ENCODE peak calls at places on chromosomes 13 and 19, in six cellular contexts. One of them, this sample, is unnamed. For H3K9me3 and H3K36me3, the result is how much of the 10 kb centered on the place peaks cover.

GRCh38 chr19:35041548-35042055 is at the start of gene HPN:
- DNase-seq in ascending aorta: no peak
- DNase-seq in heart right ventricle: no peak
- DNase-seq in GM23248: no peak
- DNase-seq in SJSA1: no peak
- DNase-seq in uterus: no peak
- DNase-seq in this sample: no peak

GRCh38 chr13:74443623-74444022 is 309.4 kb upstream of the KLF12 start:
- DNase-seq in uterus: no peak
- DNase-seq in heart right ventricle: no peak
- DNase-seq in SJSA1: no peak
- DNase-seq in ascending aorta: no peak
- DNase-seq in GM23248: peak
- DNase-seq in this sample: peak

GRCh38 chr13:52158629-52159158 is 703 bp downstream of the NEK3 start:
- DNase-seq in heart right ventricle: peak
- DNase-seq in SJSA1: peak
- DNase-seq in uterus: peak
- DNase-seq in ascending aorta: no peak
- DNase-seq in GM23248: peak
- DNase-seq in this sample: peak

GRCh38 chr19:16888629-16889371 is at the start of gene F2RL3:
- DNase-seq in uterus: peak
- DNase-seq in SJSA1: peak
- DNase-seq in GM23248: peak
- DNase-seq in ascending aorta: no peak
- DNase-seq in heart right ventricle: peak
- DNase-seq in this sample: no peak

GRCh38 chr19:1027953-1028902 is 1.8 kb downstream of the CNN2 start:
- DNase-seq in ascending aorta: no peak
- DNase-seq in uterus: peak
- DNase-seq in SJSA1: peak
- DNase-seq in GM23248: peak
- DNase-seq in heart right ventricle: peak
- DNase-seq in this sample: peak

GRCh38 chr13:31835932-31836331 is 96.6 kb downstream of the RXFP2 start:
- DNase-seq in heart right ventricle: no peak
- DNase-seq in SJSA1: no peak
- DNase-seq in uterus: no peak
- DNase-seq in ascending aorta: no peak
- DNase-seq in GM23248: peak
- DNase-seq in this sample: peak

GRCh38 chr13:106710267-106710666 is 142.3 kb upstream of the ARGLU1 start:
- DNase-seq in heart right ventricle: peak
- DNase-seq in uterus: peak
- DNase-seq in ascending aorta: no peak
- DNase-seq in SJSA1: no peak
- DNase-seq in GM23248: no peak
- DNase-seq in this sample: peak

GRCh38 chr19:43624933-43625332 is 5.5 kb upstream of the ZNF428 start:
- DNase-seq in uterus: no peak
- DNase-seq in SJSA1: no peak
- DNase-seq in GM23248: peak
- DNase-seq in ascending aorta: peak
- DNase-seq in heart right ventricle: peak
- DNase-seq in this sample: peak

GRCh38 chr13:99572131-99572530 is 70.9 kb downstream of the TM9SF2 start:
- DNase-seq in SJSA1: no peak
- DNase-seq in uterus: no peak
- DNase-seq in ascending aorta: no peak
- DNase-seq in GM23248: peak
- DNase-seq in heart right ventricle: no peak
- DNase-seq in this sample: no peak

GRCh38 chr13:34738251-34739170 is 203.6 kb upstream of the NBEA start:
- DNase-seq in GM23248: no peak
- DNase-seq in uterus: no peak
- DNase-seq in SJSA1: no peak
- DNase-seq in heart right ventricle: no peak
- DNase-seq in ascending aorta: no peak
- DNase-seq in this sample: no peak

GRCh38 chr13:113305208-113305607 is 8.2 kb downstream of the LAMP1 start:
- DNase-seq in GM23248: peak
- DNase-seq in SJSA1: no peak
- DNase-seq in uterus: no peak
- DNase-seq in ascending aorta: no peak
- DNase-seq in heart right ventricle: no peak
- DNase-seq in this sample: no peak

GRCh38 chr13:39484506-39485313 is 118.3 kb downstream of the LHFPL6 start:
- DNase-seq in GM23248: peak
- DNase-seq in uterus: no peak
- DNase-seq in SJSA1: no peak
- DNase-seq in ascending aorta: no peak
- DNase-seq in heart right ventricle: no peak
- DNase-seq in this sample: no peak

GRCh38 chr19:11921852-11922495 is 2.9 kb upstream of the ZNF700 start:
- DNase-seq in uterus: no peak
- DNase-seq in SJSA1: no peak
- DNase-seq in heart right ventricle: no peak
- DNase-seq in GM23248: no peak
- DNase-seq in ascending aorta: no peak
- DNase-seq in this sample: no peak

GRCh38 chr19:8145969-8146368 is 3.4 kb downstream of the FBN3 start:
- DNase-seq in heart right ventricle: no peak
- DNase-seq in ascending aorta: no peak
- DNase-seq in GM23248: no peak
- DNase-seq in uterus: no peak
- DNase-seq in SJSA1: no peak
- DNase-seq in this sample: no peak

GRCh38 chr19:35013047-35013819 is 13.1 kb downstream of the GRAMD1A start:
- DNase-seq in GM23248: peak
- DNase-seq in uterus: peak
- DNase-seq in ascending aorta: no peak
- DNase-seq in heart right ventricle: peak
- DNase-seq in SJSA1: peak
- DNase-seq in this sample: peak

GRCh38 chr13:50691176-50691681 is 152.3 kb downstream of the DLEU7 start:
- DNase-seq in SJSA1: no peak
- DNase-seq in heart right ventricle: no peak
- DNase-seq in GM23248: no peak
- DNase-seq in ascending aorta: no peak
- DNase-seq in uterus: no peak
- DNase-seq in this sample: no peak

DNA sequence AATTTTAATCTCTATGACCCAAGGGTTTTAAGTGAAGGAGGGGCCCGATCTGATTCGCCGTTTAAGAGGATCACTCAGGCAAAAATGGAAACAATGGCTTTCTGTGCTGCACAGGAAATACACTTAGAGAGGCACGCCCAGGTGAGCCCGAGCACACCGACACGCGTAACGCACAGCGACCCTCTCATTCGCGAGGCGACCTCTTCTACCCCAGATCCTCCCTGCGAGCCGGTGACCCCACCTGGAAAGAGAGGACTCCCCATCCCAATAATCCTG is 216 bp downstream of the SH2D3A start:
- DNase-seq in GM23248: no peak
- DNase-seq in heart right ventricle: no peak
- DNase-seq in ascending aorta: no peak
- DNase-seq in SJSA1: no peak
- DNase-seq in uterus: no peak
- DNase-seq in this sample: no peak
- H3K4me3 ChIP-seq in GM23248: no peak
- H3K4me3 ChIP-seq in heart right ventricle: no peak
- H3K4me3 ChIP-seq in ascending aorta: peak
- H3K4me3 ChIP-seq in SJSA1: no peak
- H3K4me3 ChIP-seq in uterus: no peak
- H3K4me3 ChIP-seq in this sample: no peak

DNA sequence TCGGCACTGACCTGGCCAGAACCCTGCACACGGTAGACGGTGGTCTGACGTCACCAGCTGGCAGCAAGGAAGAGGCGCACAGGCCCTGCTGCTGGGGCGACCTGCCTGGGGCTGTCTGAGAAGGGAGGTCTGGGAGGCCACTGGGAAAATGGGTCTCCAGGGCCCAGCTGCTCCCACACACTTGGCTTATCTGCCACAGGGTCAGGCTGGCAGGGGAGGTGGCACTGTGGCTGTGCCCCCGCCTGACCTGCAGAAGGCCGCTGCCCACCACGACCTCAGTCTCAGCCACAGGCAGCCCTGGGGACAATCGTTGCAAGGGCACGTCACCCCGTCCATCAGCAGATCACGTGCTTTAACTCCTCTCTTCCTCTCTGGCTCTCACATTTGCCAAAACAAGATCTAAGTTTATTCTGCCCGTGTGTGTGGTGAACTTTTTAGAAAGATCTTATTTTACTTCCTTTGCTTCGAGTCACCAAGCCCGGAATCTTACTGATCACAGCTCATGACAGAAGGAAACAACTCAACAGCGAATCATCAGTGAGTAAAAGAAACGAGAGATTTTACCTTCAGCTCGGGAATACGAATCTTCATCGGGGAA is 45.2 kb upstream of the RANBP3 start:
- DNase-seq in ascending aorta: no peak
- DNase-seq in SJSA1: no peak
- DNase-seq in GM23248: peak
- DNase-seq in uterus: no peak
- DNase-seq in heart right ventricle: no peak
- DNase-seq in this sample: no peak
- H3K9me3 ChIP-seq in ascending aorta: under half
- H3K9me3 ChIP-seq in SJSA1: under half
- H3K9me3 ChIP-seq in GM23248: under half
- H3K9me3 ChIP-seq in uterus: under half
- H3K9me3 ChIP-seq in heart right ventricle: under half
- H3K9me3 ChIP-seq in this sample: under half

GRCh38 chr19:23384166-23384565 is 11.1 kb downstream of the ZNF91 start:
- DNase-seq in GM23248: no peak
- DNase-seq in ascending aorta: no peak
- DNase-seq in heart right ventricle: no peak
- DNase-seq in uterus: no peak
- DNase-seq in SJSA1: no peak
- DNase-seq in this sample: no peak

GRCh38 chr19:23385404-23385803 is 9.9 kb downstream of the ZNF91 start:
- DNase-seq in ascending aorta: no peak
- DNase-seq in heart right ventricle: no peak
- DNase-seq in GM23248: no peak
- DNase-seq in SJSA1: no peak
- DNase-seq in uterus: no peak
- DNase-seq in this sample: no peak

GRCh38 chr19:23384858-23385257 is 10.4 kb downstream of the ZNF91 start:
- DNase-seq in uterus: no peak
- DNase-seq in ascending aorta: no peak
- DNase-seq in SJSA1: no peak
- DNase-seq in GM23248: no peak
- DNase-seq in heart right ventricle: no peak
- DNase-seq in this sample: no peak

GRCh38 chr19:23381114-23381513 is 14.2 kb downstream of the ZNF91 start:
- DNase-seq in GM23248: no peak
- DNase-seq in heart right ventricle: no peak
- DNase-seq in SJSA1: no peak
- DNase-seq in ascending aorta: no peak
- DNase-seq in uterus: no peak
- DNase-seq in this sample: no peak

DNA sequence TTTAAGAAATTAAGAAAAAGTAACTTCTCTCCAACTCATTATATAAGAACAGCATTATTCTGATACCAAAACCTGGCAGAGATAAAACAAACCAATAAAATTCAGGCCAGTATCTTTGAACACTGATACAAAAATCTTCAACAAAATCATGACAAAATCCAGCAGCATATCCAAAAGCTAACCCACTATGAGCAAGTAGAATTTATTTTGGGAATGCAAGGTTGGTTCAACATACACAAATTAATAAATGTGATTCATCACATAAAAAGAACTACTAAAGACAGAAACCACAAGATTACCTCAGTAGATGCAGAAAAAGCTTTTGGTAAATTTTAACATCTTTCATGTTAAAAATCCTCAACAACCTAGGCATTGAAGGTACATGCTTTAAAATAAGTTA is 12.3 kb downstream of the ZNF91 start:
- DNase-seq in heart right ventricle: no peak
- DNase-seq in GM23248: no peak
- DNase-seq in ascending aorta: no peak
- DNase-seq in uterus: no peak
- DNase-seq in SJSA1: no peak
- DNase-seq in this sample: no peak
- H3K36me3 ChIP-seq in heart right ventricle: under half
- H3K36me3 ChIP-seq in GM23248: half or more
- H3K36me3 ChIP-seq in ascending aorta: half or more
- H3K36me3 ChIP-seq in uterus: under half
- H3K36me3 ChIP-seq in SJSA1: under half
- H3K36me3 ChIP-seq in this sample: under half

GRCh38 chr19:5319516-5319915 is 21.1 kb downstream of the PTPRS start:
- DNase-seq in ascending aorta: no peak
- DNase-seq in SJSA1: no peak
- DNase-seq in heart right ventricle: no peak
- DNase-seq in GM23248: no peak
- DNase-seq in uterus: no peak
- DNase-seq in this sample: no peak

GRCh38 chr19:5321066-5321642 is 19.5 kb downstream of the PTPRS start:
- DNase-seq in ascending aorta: no peak
- DNase-seq in SJSA1: no peak
- DNase-seq in GM23248: no peak
- DNase-seq in heart right ventricle: no peak
- DNase-seq in uterus: no peak
- DNase-seq in this sample: no peak

GRCh38 chr19:5323475-5323811 is 17.2 kb downstream of the PTPRS start:
- DNase-seq in ascending aorta: no peak
- DNase-seq in SJSA1: no peak
- DNase-seq in heart right ventricle: no peak
- DNase-seq in uterus: no peak
- DNase-seq in GM23248: no peak
- DNase-seq in this sample: no peak

GRCh38 chr19:5324947-5325346 is 15.7 kb downstream of the PTPRS start:
- DNase-seq in SJSA1: no peak
- DNase-seq in uterus: no peak
- DNase-seq in heart right ventricle: no peak
- DNase-seq in ascending aorta: no peak
- DNase-seq in GM23248: no peak
- DNase-seq in this sample: no peak

DNA sequence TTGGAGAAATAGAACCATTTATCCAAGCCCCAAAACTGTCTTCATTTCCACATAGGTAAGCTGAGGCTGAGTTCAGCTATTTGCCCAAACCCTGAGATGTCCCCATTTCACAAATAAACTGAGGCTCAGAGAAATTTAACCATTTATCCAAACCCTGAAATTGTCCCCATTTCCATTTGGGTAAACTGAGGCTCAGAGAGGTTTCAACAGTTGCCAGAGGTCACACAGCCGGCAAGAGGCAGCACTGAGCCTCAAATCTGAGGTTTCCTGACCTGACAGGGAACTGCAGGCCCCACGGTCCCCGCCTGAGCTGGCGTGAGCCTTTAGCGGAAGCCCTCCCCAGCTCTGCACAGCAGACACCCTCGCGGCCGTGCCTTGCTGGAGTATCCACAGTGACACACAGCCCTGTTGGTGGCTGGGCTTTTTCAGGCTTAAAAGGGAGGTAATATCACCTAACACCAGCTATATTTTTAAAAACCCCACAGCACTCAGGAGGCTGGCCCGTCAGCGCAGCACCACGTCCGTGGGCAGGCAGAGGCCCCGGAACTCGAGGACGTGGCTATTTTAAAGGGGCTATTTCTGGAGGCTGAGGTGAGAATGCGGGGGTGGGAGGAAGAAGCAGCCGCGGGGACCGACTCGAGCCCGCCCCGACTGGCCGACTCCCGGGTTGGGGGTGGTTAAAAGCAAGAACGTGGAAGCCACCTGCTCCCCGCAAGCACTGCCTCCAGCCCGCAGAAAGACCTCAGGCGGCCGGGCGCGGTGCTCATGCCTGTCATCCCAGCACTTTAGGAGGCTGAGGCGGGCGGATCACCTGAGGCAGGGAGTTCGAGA is 18.5 kb downstream of the PTPRS start:
- DNase-seq in heart right ventricle: no peak
- DNase-seq in uterus: no peak
- DNase-seq in GM23248: no peak
- DNase-seq in ascending aorta: no peak
- DNase-seq in SJSA1: no peak
- DNase-seq in this sample: no peak
- H3K4me3 ChIP-seq in heart right ventricle: no peak
- H3K4me3 ChIP-seq in uterus: no peak
- H3K4me3 ChIP-seq in GM23248: no peak
- H3K4me3 ChIP-seq in ascending aorta: no peak
- H3K4me3 ChIP-seq in SJSA1: no peak
- H3K4me3 ChIP-seq in this sample: no peak

This sample was measured in MG63.